ENCODE peak calls at places on chromosomes 7 and 10, in eight cellular contexts. One of them, this sample, is unnamed.
A peak's percentile ranks its signal among the peaks of the same experiment; 100 is the strongest.

GRCh38 chr7:127628445-127628844 is 10.5 kb upstream of the PAX4 start:
- DNase-seq in endothelial cell of umbilical vein: peak; percentile 19
- DNase-seq in HCT116: no peak
- DNase-seq in suprapubic skin: no peak
- DNase-seq in H9: peak; percentile 68
- DNase-seq in PC-3: no peak
- DNase-seq in kidney epithelial cell: no peak
- DNase-seq in IMR-90: no peak
- DNase-seq in this sample: no peak

GRCh38 chr7:126185959-126186580 is 1066.7 kb downstream of the GRM8 start:
- DNase-seq in endothelial cell of umbilical vein: no peak
- DNase-seq in HCT116: no peak
- DNase-seq in suprapubic skin: peak; percentile 50
- DNase-seq in H9: peak; percentile 75
- DNase-seq in PC-3: no peak
- DNase-seq in kidney epithelial cell: no peak
- DNase-seq in IMR-90: no peak
- DNase-seq in this sample: peak; percentile 46

GRCh38 chr10:91883549-91884542 is 25.4 kb downstream of the FGFBP3 start:
- DNase-seq in endothelial cell of umbilical vein: no peak
- DNase-seq in HCT116: no peak
- DNase-seq in suprapubic skin: no peak
- DNase-seq in H9: peak; percentile 61
- DNase-seq in PC-3: no peak
- DNase-seq in kidney epithelial cell: peak; percentile 64
- DNase-seq in IMR-90: peak; percentile 41
- DNase-seq in this sample: no peak

GRCh38 chr10:60944159-60944909 is at the start of gene RHOBTB1:
- DNase-seq in endothelial cell of umbilical vein: peak; percentile 85
- DNase-seq in HCT116: no peak
- DNase-seq in suprapubic skin: peak; percentile 85
- DNase-seq in H9: peak; percentile 73
- DNase-seq in PC-3: peak; percentile 87
- DNase-seq in kidney epithelial cell: peak; percentile 43
- DNase-seq in IMR-90: peak; percentile 83
- DNase-seq in this sample: peak; percentile 88

GRCh38 chr7:1169409-1170368 is 9.7 kb upstream of the ZFAND2A start:
- DNase-seq in endothelial cell of umbilical vein: peak; percentile 90
- DNase-seq in HCT116: no peak
- DNase-seq in suprapubic skin: peak; percentile 95
- DNase-seq in H9: peak; percentile 85
- DNase-seq in PC-3: peak; percentile 36
- DNase-seq in kidney epithelial cell: no peak
- DNase-seq in IMR-90: no peak
- DNase-seq in this sample: no peak

GRCh38 chr7:7178906-7179305 is 3.4 kb upstream of the C1GALT1 start:
- DNase-seq in endothelial cell of umbilical vein: no peak
- DNase-seq in HCT116: no peak
- DNase-seq in suprapubic skin: no peak
- DNase-seq in H9: no peak
- DNase-seq in PC-3: peak; percentile 73
- DNase-seq in kidney epithelial cell: peak; percentile 51
- DNase-seq in IMR-90: no peak
- DNase-seq in this sample: no peak

GRCh38 chr7:2634265-2635145 is 2.7 kb downstream of the TTYH3 start:
- DNase-seq in endothelial cell of umbilical vein: no peak
- DNase-seq in HCT116: no peak
- DNase-seq in suprapubic skin: no peak
- DNase-seq in H9: no peak
- DNase-seq in PC-3: no peak
- DNase-seq in kidney epithelial cell: no peak
- DNase-seq in IMR-90: no peak
- DNase-seq in this sample: no peak

GRCh38 chr7:2943851-2944601 is 99.6 kb downstream of the CARD11 start:
- DNase-seq in endothelial cell of umbilical vein: no peak
- DNase-seq in HCT116: no peak
- DNase-seq in suprapubic skin: peak; percentile 65
- DNase-seq in H9: peak; percentile 16
- DNase-seq in PC-3: no peak
- DNase-seq in kidney epithelial cell: no peak
- DNase-seq in IMR-90: no peak
- DNase-seq in this sample: peak; percentile 75

GRCh38 chr7:21912305-21912704 is 33.4 kb downstream of the CDCA7L start:
- DNase-seq in endothelial cell of umbilical vein: no peak
- DNase-seq in HCT116: no peak
- DNase-seq in suprapubic skin: no peak
- DNase-seq in H9: no peak
- DNase-seq in PC-3: no peak
- DNase-seq in kidney epithelial cell: no peak
- DNase-seq in IMR-90: peak; percentile 66
- DNase-seq in this sample: no peak

GRCh38 chr10:19629559-19629958 is 186.7 kb upstream of the PLXDC2 start:
- DNase-seq in endothelial cell of umbilical vein: no peak
- DNase-seq in HCT116: no peak
- DNase-seq in suprapubic skin: peak; percentile 80
- DNase-seq in H9: peak; percentile 44
- DNase-seq in PC-3: no peak
- DNase-seq in kidney epithelial cell: no peak
- DNase-seq in IMR-90: peak; percentile 67
- DNase-seq in this sample: no peak

GRCh38 chr7:133782470-133782869 is 344.7 kb upstream of the LRGUK start:
- DNase-seq in endothelial cell of umbilical vein: no peak
- DNase-seq in HCT116: no peak
- DNase-seq in suprapubic skin: no peak
- DNase-seq in H9: no peak
- DNase-seq in PC-3: no peak
- DNase-seq in kidney epithelial cell: no peak
- DNase-seq in IMR-90: no peak
- DNase-seq in this sample: no peak

GRCh38 chr7:146772581-146772980 is 656.0 kb downstream of the CNTNAP2 start:
- DNase-seq in endothelial cell of umbilical vein: no peak
- DNase-seq in HCT116: no peak
- DNase-seq in suprapubic skin: no peak
- DNase-seq in H9: peak; percentile 80
- DNase-seq in PC-3: peak; percentile 4
- DNase-seq in kidney epithelial cell: no peak
- DNase-seq in IMR-90: no peak
- DNase-seq in this sample: no peak

GRCh38 chr7:80499350-80499955 is 12.4 kb downstream of the GNAT3 start:
- DNase-seq in endothelial cell of umbilical vein: peak; percentile 61
- DNase-seq in HCT116: peak; percentile 87
- DNase-seq in suprapubic skin: no peak
- DNase-seq in H9: peak; percentile 51
- DNase-seq in PC-3: peak; percentile 89
- DNase-seq in kidney epithelial cell: peak; percentile 91
- DNase-seq in IMR-90: peak; percentile 95
- DNase-seq in this sample: no peak

GRCh38 chr10:60646966-60647796 is 131.1 kb upstream of the CDK1 start:
- DNase-seq in endothelial cell of umbilical vein: peak; percentile 65
- DNase-seq in HCT116: peak; percentile 48
- DNase-seq in suprapubic skin: no peak
- DNase-seq in H9: no peak
- DNase-seq in PC-3: peak; percentile 98
- DNase-seq in kidney epithelial cell: no peak
- DNase-seq in IMR-90: peak; percentile 69
- DNase-seq in this sample: no peak

GRCh38 chr10:75512534-75512933 is 81.1 kb downstream of the LRMDA start:
- DNase-seq in endothelial cell of umbilical vein: no peak
- DNase-seq in HCT116: no peak
- DNase-seq in suprapubic skin: no peak
- DNase-seq in H9: peak; percentile 49
- DNase-seq in PC-3: peak; percentile 70
- DNase-seq in kidney epithelial cell: no peak
- DNase-seq in IMR-90: no peak
- DNase-seq in this sample: no peak

GRCh38 chr7:106277976-106278375 is 6.8 kb downstream of the NAMPT start:
- DNase-seq in endothelial cell of umbilical vein: peak; percentile 29
- DNase-seq in HCT116: no peak
- DNase-seq in suprapubic skin: no peak
- DNase-seq in H9: no peak
- DNase-seq in PC-3: no peak
- DNase-seq in kidney epithelial cell: no peak
- DNase-seq in IMR-90: no peak
- DNase-seq in this sample: no peak

GRCh38 chr10:69726850-69727249 is 74.9 kb upstream of the COL13A1 start:
- DNase-seq in endothelial cell of umbilical vein: no peak
- DNase-seq in HCT116: no peak
- DNase-seq in suprapubic skin: no peak
- DNase-seq in H9: no peak
- DNase-seq in PC-3: peak; percentile 43
- DNase-seq in kidney epithelial cell: no peak
- DNase-seq in IMR-90: no peak
- DNase-seq in this sample: no peak

GRCh38 chr7:48298779-48299178 is 127.5 kb downstream of the ABCA13 start:
- DNase-seq in endothelial cell of umbilical vein: peak; percentile 42
- DNase-seq in HCT116: no peak
- DNase-seq in suprapubic skin: no peak
- DNase-seq in H9: no peak
- DNase-seq in PC-3: peak; percentile 89
- DNase-seq in kidney epithelial cell: peak; percentile 37
- DNase-seq in IMR-90: peak; percentile 84
- DNase-seq in this sample: no peak

GRCh38 chr7:66164356-66164755 is 40.8 kb upstream of the TPST1 start:
- DNase-seq in endothelial cell of umbilical vein: no peak
- DNase-seq in HCT116: no peak
- DNase-seq in suprapubic skin: no peak
- DNase-seq in H9: no peak
- DNase-seq in PC-3: no peak
- DNase-seq in kidney epithelial cell: no peak
- DNase-seq in IMR-90: no peak
- DNase-seq in this sample: no peak

GRCh38 chr7:14457567-14458453 is 444.7 kb downstream of the DGKB start:
- DNase-seq in endothelial cell of umbilical vein: peak; percentile 79
- DNase-seq in HCT116: peak; percentile 83
- DNase-seq in suprapubic skin: no peak
- DNase-seq in H9: peak; percentile 55
- DNase-seq in PC-3: peak; percentile 84
- DNase-seq in kidney epithelial cell: peak; percentile 37
- DNase-seq in IMR-90: peak; percentile 82
- DNase-seq in this sample: no peak

GRCh38 chr10:25875555-25876165 is 58.4 kb upstream of the MYO3A start:
- DNase-seq in endothelial cell of umbilical vein: peak; percentile 47
- DNase-seq in HCT116: peak; percentile 57
- DNase-seq in suprapubic skin: no peak
- DNase-seq in H9: peak; percentile 76
- DNase-seq in PC-3: peak; percentile 73
- DNase-seq in kidney epithelial cell: peak; percentile 31
- DNase-seq in IMR-90: peak; percentile 25
- DNase-seq in this sample: no peak

GRCh38 chr7:44486693-44487092 is 3.8 kb downstream of the NUDCD3 start:
- DNase-seq in endothelial cell of umbilical vein: peak; percentile 43
- DNase-seq in HCT116: no peak
- DNase-seq in suprapubic skin: no peak
- DNase-seq in H9: no peak
- DNase-seq in PC-3: no peak
- DNase-seq in kidney epithelial cell: no peak
- DNase-seq in IMR-90: peak; percentile 49
- DNase-seq in this sample: no peak

GRCh38 chr7:51019231-51019844 is 236.6 kb upstream of the GRB10 start:
- DNase-seq in endothelial cell of umbilical vein: no peak
- DNase-seq in HCT116: no peak
- DNase-seq in suprapubic skin: no peak
- DNase-seq in H9: no peak
- DNase-seq in PC-3: peak; percentile 89
- DNase-seq in kidney epithelial cell: peak; percentile 48
- DNase-seq in IMR-90: peak; percentile 51
- DNase-seq in this sample: no peak

GRCh38 chr10:75974080-75974479 is 542.7 kb downstream of the LRMDA start:
- DNase-seq in endothelial cell of umbilical vein: no peak
- DNase-seq in HCT116: no peak
- DNase-seq in suprapubic skin: no peak
- DNase-seq in H9: no peak
- DNase-seq in PC-3: peak; percentile 93
- DNase-seq in kidney epithelial cell: no peak
- DNase-seq in IMR-90: no peak
- DNase-seq in this sample: no peak

GRCh38 chr7:47170516-47170915 is 411.4 kb downstream of the TNS3 start:
- DNase-seq in endothelial cell of umbilical vein: no peak
- DNase-seq in HCT116: no peak
- DNase-seq in suprapubic skin: no peak
- DNase-seq in H9: no peak
- DNase-seq in PC-3: peak; percentile 20
- DNase-seq in kidney epithelial cell: no peak
- DNase-seq in IMR-90: peak; percentile 29
- DNase-seq in this sample: no peak
- TF ChIP-seq CTCF in endothelial cell of umbilical vein: no peak
- TF ChIP-seq CTCF in HCT116: peak; percentile 47
- TF ChIP-seq CTCF in suprapubic skin: no peak
- TF ChIP-seq CTCF in H9: peak; percentile 64
- TF ChIP-seq CTCF in PC-3: peak; percentile 64
- TF ChIP-seq CTCF in kidney epithelial cell: peak; percentile 43
- TF ChIP-seq CTCF in IMR-90: peak; percentile 52
- TF ChIP-seq CTCF in this sample: peak; percentile 75

GRCh38 chr7:20744913-20745587 is 41.6 kb downstream of the SP8 start:
- DNase-seq in endothelial cell of umbilical vein: no peak
- DNase-seq in HCT116: peak; percentile 33
- DNase-seq in suprapubic skin: no peak
- DNase-seq in H9: no peak
- DNase-seq in PC-3: peak; percentile 55
- DNase-seq in kidney epithelial cell: no peak
- DNase-seq in IMR-90: no peak
- DNase-seq in this sample: no peak
- TF ChIP-seq CTCF in endothelial cell of umbilical vein: no peak
- TF ChIP-seq CTCF in HCT116: peak; percentile 51
- TF ChIP-seq CTCF in suprapubic skin: no peak
- TF ChIP-seq CTCF in H9: peak; percentile 32
- TF ChIP-seq CTCF in PC-3: peak; percentile 50
- TF ChIP-seq CTCF in kidney epithelial cell: peak; percentile 29
- TF ChIP-seq CTCF in IMR-90: no peak
- TF ChIP-seq CTCF in this sample: no peak

DNA sequence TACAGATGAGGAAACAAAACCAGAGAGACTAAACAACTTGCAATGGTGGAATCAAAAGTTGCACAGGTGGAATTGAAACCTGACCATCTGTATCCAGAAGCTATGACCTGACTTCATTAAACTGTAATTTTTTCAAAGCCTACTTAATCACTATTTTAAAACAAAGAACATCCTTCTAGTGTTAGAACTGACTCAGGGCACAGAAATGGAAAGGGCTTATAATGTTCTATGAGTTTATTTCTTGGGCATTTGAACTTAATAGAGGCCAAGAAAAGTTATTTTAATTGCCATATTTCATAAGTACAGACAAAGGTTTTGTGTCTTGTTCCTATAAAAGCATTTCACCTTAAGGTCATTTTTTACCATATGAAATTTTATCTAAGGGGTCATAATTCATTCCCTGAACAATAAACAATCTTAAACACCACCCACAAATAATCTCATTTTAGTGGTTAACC is 8.8 kb downstream of the ITGB1 start:
- DNase-seq in endothelial cell of umbilical vein: no peak
- DNase-seq in HCT116: no peak
- DNase-seq in suprapubic skin: no peak
- DNase-seq in H9: no peak
- DNase-seq in PC-3: no peak
- DNase-seq in kidney epithelial cell: no peak
- DNase-seq in IMR-90: no peak
- DNase-seq in this sample: no peak
- TF ChIP-seq CTCF in endothelial cell of umbilical vein: no peak
- TF ChIP-seq CTCF in HCT116: no peak
- TF ChIP-seq CTCF in suprapubic skin: no peak
- TF ChIP-seq CTCF in H9: no peak
- TF ChIP-seq CTCF in PC-3: no peak
- TF ChIP-seq CTCF in kidney epithelial cell: no peak
- TF ChIP-seq CTCF in IMR-90: no peak
- TF ChIP-seq CTCF in this sample: no peak

GRCh38 chr10:111319866-111320265 is 243.0 kb downstream of the ADRA2A start:
- DNase-seq in endothelial cell of umbilical vein: no peak
- DNase-seq in HCT116: no peak
- DNase-seq in suprapubic skin: no peak
- DNase-seq in H9: no peak
- DNase-seq in PC-3: no peak
- DNase-seq in kidney epithelial cell: no peak
- DNase-seq in IMR-90: no peak
- DNase-seq in this sample: no peak

GRCh38 chr10:111323567-111323966 is 246.7 kb downstream of the ADRA2A start:
- DNase-seq in endothelial cell of umbilical vein: no peak
- DNase-seq in HCT116: peak; percentile 4
- DNase-seq in suprapubic skin: no peak
- DNase-seq in H9: no peak
- DNase-seq in PC-3: peak; percentile 2
- DNase-seq in kidney epithelial cell: no peak
- DNase-seq in IMR-90: no peak
- DNase-seq in this sample: no peak
- TF ChIP-seq CTCF in endothelial cell of umbilical vein: no peak
- TF ChIP-seq CTCF in HCT116: peak; percentile 15
- TF ChIP-seq CTCF in suprapubic skin: no peak
- TF ChIP-seq CTCF in H9: peak; percentile 53
- TF ChIP-seq CTCF in PC-3: peak; percentile 38
- TF ChIP-seq CTCF in kidney epithelial cell: no peak
- TF ChIP-seq CTCF in IMR-90: no peak
- TF ChIP-seq CTCF in this sample: peak; percentile 66

This sample was measured in chondrocyte.